ENCODE peak calls at places on chromosomes 2 and 18, in six cellular contexts. T, O, X, Z, G and E are unnamed samples.
A peak's percentile ranks its signal among the peaks of the same experiment; 100 is the strongest.

GRCh38 chr18:29083545-29083944 is 906.6 kb upstream of the CDH2 start:
- DNase-seq in T (no peak), O (no peak), X (no peak), Z (peak; percentile 5), G (no peak), E (peak; percentile 3)

GRCh38 chr18:5584751-5585417 is 41.1 kb upstream of the EPB41L3 start:
- DNase-seq in T (peak; percentile 88), O (no peak), X (no peak), Z (peak; percentile 6), G (no peak), E (peak; percentile 41)

GRCh38 chr18:65227970-65228369 is 522.8 kb upstream of the CDH7 start:
- DNase-seq in T (no peak), O (no peak), X (no peak), Z (no peak), G (no peak), E (peak; percentile 8)

GRCh38 chr2:58137856-58138255 is 91.2 kb downstream of the VRK2 start:
- DNase-seq in T (peak; percentile 48), O (no peak), X (no peak), Z (no peak), G (no peak), E (no peak)

GRCh38 chr2:178512491-178512890 is 32.2 kb downstream of the PLEKHA3 start:
- DNase-seq in T (peak; percentile 72), O (no peak), X (no peak), Z (peak; percentile 54), G (no peak), E (peak; percentile 46)

GRCh38 chr2:41207578-41207977 is 755.7 kb upstream of the SLC8A1 start:
- DNase-seq in T (no peak), O (no peak), X (no peak), Z (peak; percentile 8), G (no peak), E (peak; percentile 4)

GRCh38 chr2:231557571-231558217 is 27.4 kb upstream of the NMUR1 start:
- DNase-seq in T (peak; percentile 63), O (no peak), X (peak; percentile 76), Z (peak; percentile 76), G (peak; percentile 76), E (peak; percentile 66)

GRCh38 chr2:63424329-63425078 is 163.8 kb downstream of the WDPCP start:
- DNase-seq in T (peak; percentile 12), O (no peak), X (no peak), Z (peak; percentile 74), G (no peak), E (peak; percentile 68)

GRCh38 chr18:24140697-24141096 is 1.8 kb downstream of the CABYR start:
- DNase-seq in T (no peak), O (no peak), X (no peak), Z (no peak), G (no peak), E (no peak)

GRCh38 chr2:19933351-19933981 is 31.7 kb upstream of the TTC32 start:
- DNase-seq in T (peak; percentile 88), O (no peak), X (no peak), Z (peak; percentile 83), G (no peak), E (peak; percentile 53)

GRCh38 chr2:162963156-162963555 is 124.6 kb upstream of the KCNH7 start:
- DNase-seq in T (no peak), O (no peak), X (no peak), Z (no peak), G (no peak), E (no peak)

GRCh38 chr18:49754866-49755265 is 58.5 kb downstream of the ACAA2 start:
- DNase-seq in T (peak; percentile 39), O (peak; percentile 14), X (no peak), Z (peak; percentile 89), G (no peak), E (peak; percentile 22)

GRCh38 chr2:158391876-158392275 is 64.7 kb downstream of the CCDC148 start:
- DNase-seq in T (peak; percentile 61), O (no peak), X (no peak), Z (peak; percentile 82), G (no peak), E (peak; percentile 29)

GRCh38 chr2:191249131-191249813 is 4.1 kb downstream of the MYO1B start:
- DNase-seq in T (peak; percentile 42), O (no peak), X (no peak), Z (no peak), G (no peak), E (no peak)

GRCh38 chr2:218985021-218985324 is at the start of gene FEV:
- DNase-seq in T (no peak), O (no peak), X (no peak), Z (no peak), G (no peak), E (no peak)

GRCh38 chr2:159083601-159084000 is 115.2 kb downstream of the TANC1 start:
- DNase-seq in T (peak; percentile 78), O (no peak), X (no peak), Z (no peak), G (no peak), E (no peak)

GRCh38 chr2:33307659-33308311 is 168.7 kb upstream of the RASGRP3 start:
- DNase-seq in T (no peak), O (no peak), X (no peak), Z (no peak), G (no peak), E (no peak)

GRCh38 chr2:205650931-205651330 is 31.4 kb upstream of the NRP2 start:
- DNase-seq in T (no peak), O (no peak), X (no peak), Z (no peak), G (no peak), E (no peak)

GRCh38 chr2:178704876-178705275 is 102.3 kb downstream of the TTN start:
- DNase-seq in T (no peak), O (no peak), X (no peak), Z (no peak), G (no peak), E (no peak)

GRCh38 chr2:238158807-238159539 is at the start of gene ERFE:
- DNase-seq in T (peak; percentile 29), O (no peak), X (peak; percentile 44), Z (peak; percentile 42), G (peak; percentile 20), E (peak; percentile 58)

GRCh38 chr2:41194235-41194634 is 742.3 kb upstream of the SLC8A1 start:
- DNase-seq in T (peak; percentile 76), O (no peak), X (no peak), Z (no peak), G (peak; percentile 28), E (peak; percentile 57)

GRCh38 chr2:10521356-10521755 is 73.2 kb upstream of the ODC1 start:
- DNase-seq in T (no peak), O (peak; percentile 70), X (no peak), Z (no peak), G (no peak), E (no peak)

GRCh38 chr18:907171-907879 is 2.7 kb downstream of the ADCYAP1 start:
- DNase-seq in T (no peak), O (peak; percentile 82), X (no peak), Z (no peak), G (no peak), E (no peak)

GRCh38 chr18:49966090-49966489 is 152.8 kb upstream of the ACAA2 start:
- DNase-seq in T (no peak), O (no peak), X (no peak), Z (no peak), G (no peak), E (no peak)

DNA sequence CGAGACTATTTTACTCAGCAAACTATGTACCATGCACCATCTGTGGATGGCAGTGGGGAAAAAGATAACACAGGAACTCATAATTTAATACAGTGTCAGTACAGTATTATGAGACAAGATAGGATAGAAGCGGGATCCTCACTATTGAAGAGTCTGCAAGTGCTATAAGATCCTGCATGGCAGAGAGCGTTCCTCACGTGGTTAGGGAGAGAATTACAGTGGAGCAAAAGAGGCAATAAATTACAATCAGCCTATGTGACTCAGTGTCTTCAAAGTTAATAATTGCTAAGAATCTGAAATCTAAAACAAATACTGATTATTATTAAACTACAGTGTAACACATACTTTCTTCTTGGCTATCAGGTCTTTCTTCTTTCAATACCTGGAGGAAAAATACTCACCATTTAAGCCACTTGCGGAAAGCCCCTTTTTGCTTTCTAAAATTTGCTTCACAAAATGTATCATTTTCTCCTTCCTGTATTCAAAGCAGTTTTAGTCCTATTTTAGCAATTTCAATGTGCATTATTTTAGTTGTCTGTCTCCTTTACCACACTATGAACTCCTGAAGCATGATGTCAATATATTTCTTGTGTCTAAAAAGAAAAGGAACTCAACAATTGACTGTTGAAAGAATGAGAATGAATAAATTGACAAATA is 342.9 kb downstream of the SPAG16 start:
- DNase-seq in T (no peak), O (no peak), X (no peak), Z (no peak), G (no peak), E (no peak)
- TF ChIP-seq CTCF in T (no peak), O (no peak), X (no peak), Z (no peak), G (no peak), E (no peak)

DNA sequence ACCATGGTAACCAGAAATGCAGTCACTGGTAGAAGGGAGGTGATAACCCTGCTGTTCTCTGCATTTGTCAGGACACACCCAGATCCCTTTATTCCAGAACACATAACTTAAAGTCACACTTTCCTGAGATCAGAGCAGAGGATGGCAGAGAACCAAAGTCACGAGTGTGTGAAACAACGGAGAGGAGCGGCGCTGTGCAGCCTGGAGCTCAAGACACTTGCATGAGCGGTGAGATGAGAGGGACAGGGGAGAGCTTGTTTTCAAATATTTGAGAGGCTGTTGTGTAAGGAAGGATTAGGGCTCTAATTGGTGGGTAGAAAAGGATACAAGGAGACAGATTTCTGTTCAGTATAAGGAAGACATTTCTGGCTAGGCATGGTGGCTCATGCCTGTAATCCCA is 43.3 kb upstream of the AAK1 start:
- DNase-seq in T (no peak), O (no peak), X (no peak), Z (no peak), G (no peak), E (no peak)
- TF ChIP-seq CTCF in T (no peak), O (no peak), X (no peak), Z (no peak), G (no peak), E (no peak)

GRCh38 chr18:13501896-13502295 is 224.5 kb downstream of the FAM210A start:
- DNase-seq in T (peak; percentile 42), O (no peak), X (no peak), Z (no peak), G (no peak), E (no peak)
- TF ChIP-seq CTCF in T (no peak), O (no peak), X (no peak), Z (no peak), G (no peak), E (no peak)

GRCh38 chr18:46623541-46623940 is 33.5 kb downstream of the LOXHD1 start:
- DNase-seq in T (no peak), O (peak; percentile 81), X (no peak), Z (peak; percentile 20), G (peak; percentile 27), E (peak; percentile 5)

GRCh38 chr18:46621871-46622270 is 35.1 kb downstream of the LOXHD1 start:
- DNase-seq in T (no peak), O (peak; percentile 65), X (no peak), Z (no peak), G (no peak), E (no peak)

GRCh38 chr18:46622451-46622850 is 34.6 kb downstream of the LOXHD1 start:
- DNase-seq in T (no peak), O (peak; percentile 50), X (no peak), Z (no peak), G (no peak), E (no peak)

GRCh38 chr18:46624127-46624526 is 32.9 kb downstream of the LOXHD1 start:
- DNase-seq in T (no peak), O (peak; percentile 46), X (no peak), Z (no peak), G (no peak), E (no peak)

DNA sequence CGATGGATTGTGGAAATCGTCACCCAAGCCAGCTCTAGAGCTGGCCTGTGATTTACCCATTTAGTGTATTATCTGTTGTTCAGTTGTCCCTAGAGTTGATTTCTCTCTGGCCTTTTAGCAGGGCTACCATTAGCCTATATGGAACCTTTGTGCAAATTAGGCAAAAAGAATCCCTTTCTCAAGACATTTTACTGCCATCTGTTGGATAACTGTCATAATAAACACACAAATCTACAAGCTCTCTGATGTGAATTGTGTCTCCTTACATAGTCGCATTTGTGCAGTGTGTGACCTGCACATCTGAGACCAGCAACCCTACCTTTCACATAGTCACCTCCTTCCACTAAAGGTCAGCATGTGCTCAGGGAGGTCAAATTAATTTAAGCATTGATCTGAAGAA is 34.0 kb downstream of the LOXHD1 start:
- DNase-seq in T (peak; percentile 11), O (no peak), X (no peak), Z (peak; percentile 23), G (no peak), E (peak; percentile 19)
- TF ChIP-seq CTCF in T (peak; percentile 10), O (no peak), X (no peak), Z (peak; percentile 36), G (no peak), E (peak; percentile 35)